ENCODE peak calls at places on chromosomes 1 and 21, in seven cellular contexts. J, H, E, B, O, U and D are unnamed samples.

GRCh38 chr1:230935852-230936251 is 42.8 kb downstream of the TTC13 start:
- DNase-seq in O (no peak), U (no peak), B (no peak), J (no peak), E (no peak), H (no peak), D (no peak)

GRCh38 chr1:244246334-244246733 is 195.3 kb downstream of the ZBTB18 start:
- DNase-seq in O (no peak), U (no peak), B (no peak), H (no peak), J (no peak), E (no peak), D (no peak)

GRCh38 chr1:246691622-246692495 is 32.4 kb upstream of the SCCPDH start:
- DNase-seq in O (no peak), E (no peak), H (no peak), B (no peak), U (no peak), J (no peak), D (no peak)

GRCh38 chr1:15218287-15219279 is 28.4 kb upstream of the FHAD1 start:
- DNase-seq in J (no peak), H (peak; percentile 7), O (peak; percentile 60), B (peak; percentile 57), U (no peak), E (no peak), D (no peak)

GRCh38 chr1:27634166-27634981 is 611 bp downstream of the FGR start:
- DNase-seq in B (peak; percentile 58), O (no peak), U (no peak), J (no peak), H (no peak), E (peak; percentile 67), D (no peak)

GRCh38 chr21:41759214-41759840 is 7.5 kb downstream of the RIPK4 start:
- DNase-seq in E (no peak), B (no peak), U (no peak), O (no peak), H (no peak), J (no peak), D (no peak)

GRCh38 chr1:204601979-204602653 is 83.4 kb downstream of the LRRN2 start:
- DNase-seq in B (no peak), E (no peak), O (no peak), U (no peak), H (no peak), J (no peak), D (no peak)

GRCh38 chr21:35395728-35396127 is 346.6 kb upstream of the RUNX1 start:
- DNase-seq in O (no peak), U (no peak), J (no peak), B (no peak), H (no peak), E (no peak), D (no peak)

GRCh38 chr1:63746129-63746864 is 27.5 kb upstream of the ROR1 start:
- DNase-seq in O (no peak), U (no peak), B (no peak), E (peak; percentile 54), J (no peak), H (no peak), D (no peak)

GRCh38 chr1:53094533-53094919 is 32.5 kb downstream of the PODN start:
- DNase-seq in B (no peak), J (no peak), E (no peak), O (no peak), H (no peak), U (no peak), D (no peak)

GRCh38 chr1:207319207-207319606 is 2.3 kb upstream of the CD55 start:
- DNase-seq in O (peak; percentile 32), U (no peak), H (no peak), J (no peak), E (no peak), B (no peak), D (no peak)

GRCh38 chr1:231369282-231369681 is 31.2 kb downstream of the SPRTN start:
- DNase-seq in H (no peak), J (no peak), B (no peak), O (no peak), E (no peak), U (no peak), D (no peak)

GRCh38 chr1:245800901-245801605 is 646.3 kb downstream of the KIF26B start:
- DNase-seq in B (no peak), U (no peak), J (no peak), O (no peak), H (no peak), E (no peak), D (no peak)

GRCh38 chr21:41755258-41755933 is 11.5 kb downstream of the RIPK4 start:
- DNase-seq in U (no peak), E (no peak), B (no peak), J (no peak), H (no peak), O (no peak), D (no peak)

GRCh38 chr1:205812271-205812877 is 624 bp downstream of the SLC41A1 start:
- DNase-seq in B (peak; percentile 82), E (peak; percentile 73), U (no peak), O (peak; percentile 49), H (no peak), J (no peak), D (no peak)

GRCh38 chr1:15279576-15280230 is 32.7 kb downstream of the FHAD1 start:
- DNase-seq in U (no peak), B (peak; percentile 36), H (no peak), J (no peak), E (no peak), O (peak; percentile 25), D (no peak)

GRCh38 chr1:233006108-233006507 is 55.7 kb downstream of the NTPCR start:
- DNase-seq in O (no peak), H (no peak), E (no peak), J (no peak), B (no peak), U (no peak), D (no peak)

GRCh38 chr1:245585252-245585959 is 430.6 kb downstream of the KIF26B start:
- DNase-seq in E (no peak), O (no peak), H (no peak), J (no peak), U (no peak), B (peak; percentile 43), D (no peak)

GRCh38 chr1:218816999-218817398 is 356.7 kb upstream of the LYPLAL1 start:
- DNase-seq in B (no peak), O (no peak), J (no peak), E (no peak), U (no peak), H (no peak), D (no peak)

GRCh38 chr21:28069446-28069845 is 923.2 kb downstream of the LTN1 start:
- DNase-seq in H (no peak), U (no peak), E (no peak), O (no peak), J (no peak), B (no peak), D (no peak)

GRCh38 chr21:39515684-39516083 is 63.9 kb downstream of the SH3BGR start:
- DNase-seq in J (no peak), B (no peak), U (no peak), O (no peak), E (no peak), H (no peak), D (no peak)

GRCh38 chr1:174550296-174550695 is 102.5 kb downstream of the GPR52 start:
- DNase-seq in H (no peak), O (no peak), E (no peak), J (no peak), U (no peak), B (no peak), D (no peak)

GRCh38 chr1:168081373-168082007 is 55.2 kb downstream of the GPR161 start:
- DNase-seq in U (no peak), J (no peak), H (no peak), O (no peak), B (no peak), E (no peak), D (no peak)

GRCh38 chr1:42479621-42480020 is 16.5 kb downstream of the CCDC30 start:
- DNase-seq in O (peak; percentile 15), E (no peak), B (no peak), J (no peak), H (no peak), U (peak; percentile 10), D (no peak)

GRCh38 chr21:46617267-46618051 is 12.6 kb upstream of the S100B start:
- DNase-seq in U (no peak), B (no peak), J (no peak), H (no peak), O (no peak), E (no peak), D (no peak)

GRCh38 chr1:44316231-44316759 is 38.8 kb downstream of the ERI3 start:
- DNase-seq in U (no peak), O (peak; percentile 11), B (no peak), J (no peak), E (no peak), H (peak; percentile 25), D (no peak)
- TF ChIP-seq POLR2AphosphoS5 in U (no peak), O (no peak), B (no peak), J (no peak), E (no peak), H (no peak), D (no peak)

GRCh38 chr1:114521396-114522263 is 10.6 kb upstream of the TRIM33 start:
- DNase-seq in J (no peak), O (peak; percentile 79), B (no peak), E (no peak), U (no peak), H (no peak), D (no peak)
- TF ChIP-seq TAF1 in J (no peak), O (no peak), B (no peak), E (no peak), U (no peak), H (no peak), D (no peak)

DNA sequence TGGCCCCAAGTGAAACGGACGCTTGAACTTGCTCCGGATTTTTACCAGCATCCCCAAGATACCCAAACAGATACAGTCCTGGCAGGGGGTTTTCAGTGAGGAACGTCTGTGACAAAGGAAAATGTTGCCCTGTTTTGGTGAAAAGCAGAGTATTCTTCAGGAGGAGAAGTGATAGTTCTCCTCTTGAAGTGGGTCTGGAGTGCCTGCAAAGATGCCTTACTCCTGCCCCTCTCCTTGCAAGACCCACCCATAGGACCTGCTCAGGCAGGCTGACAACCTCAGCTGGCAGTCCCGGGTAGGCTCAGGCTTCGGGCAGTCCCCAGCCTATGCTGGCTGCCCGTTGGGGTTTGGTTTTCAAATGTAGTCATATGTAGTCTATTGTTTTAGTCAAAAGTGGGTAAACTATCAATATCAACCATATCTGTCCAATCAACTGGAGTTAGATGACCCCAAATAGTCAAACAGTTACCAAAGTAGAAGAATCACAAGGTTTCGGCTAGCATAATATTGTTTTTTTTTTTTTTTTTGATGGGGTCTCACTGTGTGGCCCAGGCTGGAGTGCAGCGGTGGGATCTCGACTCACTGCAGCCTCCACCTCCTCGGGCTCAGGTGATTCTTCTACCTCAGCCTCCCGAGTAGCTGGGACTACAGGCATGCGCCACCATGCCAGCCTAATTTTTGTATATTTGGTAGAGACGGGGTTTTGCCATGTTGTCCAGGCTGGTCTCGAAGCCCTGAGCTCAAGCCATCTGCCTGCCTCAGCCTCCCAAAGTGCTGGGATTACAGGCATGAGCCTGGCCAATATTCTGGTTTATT is 996 bp upstream of the ARL8A start:
- DNase-seq in O (peak; percentile 39), B (no peak), U (no peak), J (no peak), E (no peak), H (no peak), D (no peak)
- TF ChIP-seq POLR2AphosphoS5 in O (peak; percentile 28), B (no peak), U (no peak), J (peak; percentile 56), E (no peak), H (no peak), D (peak; percentile 16)

DNA sequence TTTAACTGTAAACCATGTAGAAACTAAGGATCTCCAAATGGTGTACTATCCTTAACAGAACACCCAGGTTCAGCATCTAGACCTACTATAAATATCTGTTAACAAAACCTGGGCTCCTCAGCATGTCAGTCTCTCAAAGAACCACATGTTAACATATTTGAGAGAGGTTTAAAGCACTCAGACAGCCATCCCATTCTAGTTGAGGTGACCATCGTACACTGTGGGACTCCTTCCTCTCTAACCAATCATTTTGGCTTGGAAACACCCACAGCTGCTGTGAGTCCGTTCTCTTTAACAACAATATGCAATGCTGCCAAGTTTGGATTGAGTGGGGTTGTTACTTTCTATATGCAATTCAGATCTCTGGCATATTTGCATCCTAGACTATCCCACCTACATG is 105.8 kb downstream of the MRPL39 start:
- DNase-seq in B (no peak), J (no peak), E (no peak), H (no peak), U (no peak), O (no peak), D (no peak)
- TF ChIP-seq TAF1 in B (no peak), J (peak; percentile 47), E (no peak), H (no peak), U (no peak), O (no peak), D (no peak)